ENCODE peak calls at places on chromosomes 13 and 19, in seven cellular contexts. U, E, N, T, C, I and Y are unnamed samples. For H3K4me1, the result is how much of the 10 kb centered on the place peaks cover.

GRCh38 chr13:28532226-28533048 is 37.5 kb upstream of the FLT1 start:
- DNase-seq in I (no peak), N (no peak), U (no peak), E (no peak), C (no peak), T (no peak), Y (no peak)

GRCh38 chr19:5292843-5293606 is 47.6 kb downstream of the PTPRS start:
- DNase-seq in I (peak), U (peak), C (peak), N (peak), T (peak), E (no peak), Y (peak)

GRCh38 chr19:23420824-23421223 is 25.6 kb upstream of the ZNF91 start:
- DNase-seq in N (no peak), E (no peak), I (no peak), U (no peak), T (peak), C (no peak), Y (no peak)

GRCh38 chr13:99151516-99151915 is 49.1 kb upstream of the UBAC2 start:
- DNase-seq in C (no peak), N (no peak), U (no peak), I (peak), E (no peak), T (no peak), Y (no peak)

GRCh38 chr13:50829896-50830295 is 13.6 kb downstream of the DLEU7 start:
- DNase-seq in I (peak), N (no peak), C (no peak), T (no peak), E (no peak), U (no peak), Y (no peak)

GRCh38 chr13:31706105-31706504 is 33.2 kb upstream of the RXFP2 start:
- DNase-seq in N (no peak), C (no peak), E (no peak), U (peak), T (no peak), I (no peak), Y (no peak)

GRCh38 chr19:7549749-7550148 is 14.2 kb downstream of the PNPLA6 start:
- DNase-seq in N (peak), I (no peak), C (peak), E (no peak), U (no peak), T (no peak), Y (no peak)

GRCh38 chr13:93603043-93603442 is 376.4 kb downstream of the GPC6 start:
- DNase-seq in E (no peak), T (no peak), C (no peak), U (no peak), N (peak), I (peak), Y (no peak)

GRCh38 chr19:49560358-49560900 is 19.9 kb downstream of the NOSIP start:
- DNase-seq in U (no peak), N (peak), C (no peak), T (no peak), E (peak), I (no peak), Y (no peak)

GRCh38 chr13:79282976-79283375 is 123.1 kb downstream of the RBM26 start:
- DNase-seq in E (no peak), N (no peak), I (peak), U (no peak), C (no peak), T (no peak), Y (no peak)

GRCh38 chr13:44011036-44011435 is 131.3 kb downstream of the LACC1 start:
- DNase-seq in T (no peak), U (no peak), I (no peak), E (no peak), C (no peak), N (no peak), Y (no peak)

GRCh38 chr19:47781590-47782318 is 3.3 kb downstream of the SELENOW start:
- DNase-seq in U (peak), N (peak), I (no peak), C (peak), E (no peak), T (no peak), Y (peak)

GRCh38 chr19:13051581-13052165 is 51.0 kb downstream of the LYL1 start:
- DNase-seq in N (peak), I (peak), C (peak), E (no peak), U (peak), T (no peak), Y (peak)

GRCh38 chr13:26998265-26998664 is 173.3 kb downstream of the USP12 start:
- DNase-seq in C (no peak), N (no peak), E (no peak), I (no peak), T (no peak), U (no peak), Y (no peak)

GRCh38 chr13:55029280-55029679 is 2000.7 kb downstream of the OLFM4 start:
- DNase-seq in I (no peak), T (no peak), U (no peak), C (no peak), N (no peak), E (no peak), Y (no peak)

GRCh38 chr19:8361921-8362793 is 1.8 kb upstream of the ANGPTL4 start:
- DNase-seq in N (peak), T (no peak), U (peak), I (peak), C (peak), E (no peak), Y (peak)

GRCh38 chr19:7004313-7004931 is 16.8 kb downstream of the MBD3L2B start:
- DNase-seq in C (no peak), I (peak), U (no peak), E (no peak), N (no peak), T (no peak), Y (no peak)

GRCh38 chr19:35135389-35135909 is 590 bp upstream of the LGI4 start:
- DNase-seq in N (peak), C (peak), E (peak), T (peak), U (peak), I (peak), Y (peak)

GRCh38 chr13:26254583-26255102 is 714 bp downstream of the CDK8 start:
- DNase-seq in I (peak), U (peak), C (peak), E (peak), T (peak), N (peak), Y (peak)

GRCh38 chr13:99812611-99813010 is 159.0 kb downstream of the ZIC5 start:
- DNase-seq in U (no peak), N (no peak), C (no peak), T (no peak), I (no peak), E (no peak), Y (no peak)

GRCh38 chr13:76338003-76338402 is 548.2 kb downstream of the KCTD12 start:
- DNase-seq in N (no peak), T (no peak), I (no peak), U (no peak), E (no peak), C (no peak), Y (no peak)

GRCh38 chr19:16462757-16463250 is 9.0 kb downstream of the EPS15L1 start:
- DNase-seq in U (peak), C (no peak), T (no peak), N (no peak), I (no peak), E (no peak), Y (no peak)

GRCh38 chr13:32381539-32381938 is 46.4 kb downstream of the N4BP2L1 start:
- DNase-seq in E (no peak), U (no peak), C (no peak), T (no peak), I (peak), N (no peak), Y (no peak)

GRCh38 chr13:100394005-100394695 is 194.4 kb downstream of the GGACT start:
- DNase-seq in N (no peak), C (no peak), E (no peak), U (no peak), I (peak), T (no peak), Y (peak)

GRCh38 chr19:17246681-17247425 is 1.1 kb upstream of the NR2F6 start:
- DNase-seq in N (no peak), T (no peak), I (no peak), C (no peak), U (peak), E (no peak), Y (no peak)

GRCh38 chr19:7494416-7495098 is 5.7 kb upstream of the PEX11G start:
- DNase-seq in N (peak), E (no peak), T (no peak), I (peak), U (peak), C (peak), Y (no peak)

GRCh38 chr19:4889034-4889825 is 13.5 kb downstream of the ARRDC5 start:
- DNase-seq in T (no peak), C (no peak), E (no peak), N (no peak), I (no peak), U (no peak), Y (no peak)

GRCh38 chr13:93425411-93425810 is 198.8 kb downstream of the GPC6 start:
- DNase-seq in T (no peak), U (no peak), C (no peak), I (no peak), E (no peak), N (no peak), Y (no peak)

GRCh38 chr19:44987148-44987675 is 14.1 kb upstream of the RELB start:
- DNase-seq in N (no peak), U (no peak), T (no peak), C (no peak), I (no peak), E (no peak), Y (no peak)

GRCh38 chr13:94959616-94960015 is 247.3 kb upstream of the SOX21 start:
- DNase-seq in T (no peak), U (no peak), C (no peak), I (no peak), E (no peak), N (no peak), Y (no peak)

GRCh38 chr13:37656247-37656940 is 57.8 kb upstream of the POSTN start:
- DNase-seq in C (no peak), I (peak), T (no peak), E (no peak), N (peak), U (no peak), Y (no peak)

GRCh38 chr13:87169337-87169736 is 501.8 kb upstream of the SLITRK5 start:
- DNase-seq in E (no peak), U (no peak), I (no peak), N (no peak), T (no peak), C (no peak), Y (no peak)

GRCh38 chr19:52224211-52224610 is 34.4 kb downstream of the PPP2R1A start:
- DNase-seq in U (no peak), T (no peak), I (no peak), E (no peak), N (no peak), C (no peak), Y (no peak)

GRCh38 chr19:7605490-7606222 is 10.0 kb downstream of the CAMSAP3 start:
- DNase-seq in T (peak), I (no peak), U (no peak), C (no peak), E (no peak), N (no peak), Y (no peak)

GRCh38 chr13:91771229-91771628 is 372.8 kb downstream of the GPC5 start:
- DNase-seq in N (no peak), E (no peak), U (no peak), C (no peak), T (no peak), I (no peak), Y (no peak)

GRCh38 chr13:51000576-51001260 is 91.1 kb downstream of the RNASEH2B start:
- DNase-seq in C (peak), U (no peak), I (peak), E (no peak), N (no peak), T (no peak), Y (peak)

GRCh38 chr19:46270521-46271256 is 26.2 kb upstream of the HIF3A start:
- DNase-seq in E (no peak), C (no peak), U (no peak), I (no peak), N (no peak), T (no peak), Y (no peak)
- H3K27ac ChIP-seq in E (no peak), C (no peak), U (no peak), I (no peak), N (no peak), T (no peak), Y (peak)

GRCh38 chr13:113655358-113656014 is 2.5 kb downstream of the ATP4B start:
- DNase-seq in I (no peak), U (peak), T (no peak), E (no peak), N (no peak), C (peak), Y (no peak)
- H3K4me1 ChIP-seq in I (under half), U (under half), T (under half), E (under half), N (under half), C (under half), Y (under half)

GRCh38 chr19:41456342-41456918 is 13.5 kb downstream of the ERICH4 start:
- DNase-seq in U (no peak), T (no peak), C (no peak), E (no peak), N (no peak), I (peak), Y (peak)
- H3K27ac ChIP-seq in U (peak), T (no peak), C (peak), E (no peak), N (no peak), I (no peak), Y (peak)

GRCh38 chr13:22063416-22064124 is 392.7 kb downstream of the FGF9 start:
- DNase-seq in N (no peak), E (no peak), I (no peak), T (no peak), U (no peak), C (no peak), Y (no peak)
- H3K4me1 ChIP-seq in N (under half), E (half or more), I (under half), T (under half), U (under half), C (under half), Y (under half)

DNA sequence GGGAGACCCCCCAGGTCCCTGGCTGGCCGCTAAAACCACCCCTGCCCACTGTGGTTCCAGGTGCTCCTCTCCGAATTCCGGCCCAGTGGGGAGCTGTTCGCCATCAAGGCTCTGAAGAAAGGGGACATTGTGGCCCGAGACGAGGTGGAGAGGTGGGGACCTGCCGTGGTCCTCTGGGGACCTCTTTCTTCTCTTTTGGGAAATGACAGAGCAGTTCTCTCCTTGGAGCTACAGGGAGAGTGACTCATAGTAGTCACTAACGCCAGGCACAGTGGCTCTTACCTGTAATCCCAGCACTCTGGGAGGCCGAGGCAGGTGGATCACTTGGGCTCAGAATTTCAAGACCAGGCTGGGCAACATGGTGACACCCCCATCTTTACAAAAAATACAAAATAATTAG is 7.3 kb downstream of the PTGER1 start:
- DNase-seq in I (no peak), U (no peak), C (no peak), N (no peak), E (no peak), T (no peak), Y (no peak)
- H3K27ac ChIP-seq in I (no peak), U (no peak), C (no peak), N (no peak), E (no peak), T (no peak), Y (no peak)